ENCODE peak calls at places on chromosomes 1 and 21, in seven cellular contexts. One of them, this sample, is unnamed.

GRCh38 chr21:26210614-26211013 is 40.0 kb upstream of the APP start:
- DNase-seq in fibroblast of the aortic adventitia: no peak
- DNase-seq in left ventricle myocardium inferior: no peak
- DNase-seq in ovary: no peak
- DNase-seq in HCT116: no peak
- DNase-seq in astrocyte: no peak
- DNase-seq in fibroblast of mammary gland: no peak
- DNase-seq in this sample: no peak

GRCh38 chr21:37452222-37452621 is 85.6 kb downstream of the DYRK1A start:
- DNase-seq in fibroblast of the aortic adventitia: peak; percentile 93
- DNase-seq in left ventricle myocardium inferior: peak; percentile 31
- DNase-seq in ovary: no peak
- DNase-seq in HCT116: no peak
- DNase-seq in astrocyte: peak; percentile 92
- DNase-seq in fibroblast of mammary gland: peak; percentile 85
- DNase-seq in this sample: no peak

GRCh38 chr1:44655609-44656008 is 18.7 kb downstream of the TMEM53 start:
- DNase-seq in fibroblast of the aortic adventitia: no peak
- DNase-seq in left ventricle myocardium inferior: no peak
- DNase-seq in ovary: no peak
- DNase-seq in HCT116: no peak
- DNase-seq in astrocyte: no peak
- DNase-seq in fibroblast of mammary gland: no peak
- DNase-seq in this sample: peak; percentile 67

GRCh38 chr21:29237110-29238051 is 61.3 kb upstream of the BACH1 start:
- DNase-seq in fibroblast of the aortic adventitia: peak; percentile 73
- DNase-seq in left ventricle myocardium inferior: peak; percentile 18
- DNase-seq in ovary: no peak
- DNase-seq in HCT116: no peak
- DNase-seq in astrocyte: peak; percentile 52
- DNase-seq in fibroblast of mammary gland: peak; percentile 67
- DNase-seq in this sample: no peak

GRCh38 chr1:19435851-19436465 is 49.4 kb downstream of the CAPZB start:
- DNase-seq in fibroblast of the aortic adventitia: peak; percentile 73
- DNase-seq in left ventricle myocardium inferior: no peak
- DNase-seq in ovary: no peak
- DNase-seq in HCT116: no peak
- DNase-seq in astrocyte: peak; percentile 84
- DNase-seq in fibroblast of mammary gland: peak; percentile 83
- DNase-seq in this sample: no peak

GRCh38 chr1:21886486-21887215 is 50.5 kb downstream of the HSPG2 start:
- DNase-seq in fibroblast of the aortic adventitia: no peak
- DNase-seq in left ventricle myocardium inferior: no peak
- DNase-seq in ovary: no peak
- DNase-seq in HCT116: no peak
- DNase-seq in astrocyte: no peak
- DNase-seq in fibroblast of mammary gland: no peak
- DNase-seq in this sample: no peak

GRCh38 chr1:93605812-93606512 is 75.7 kb downstream of the BCAR3 start:
- DNase-seq in fibroblast of the aortic adventitia: peak; percentile 93
- DNase-seq in left ventricle myocardium inferior: no peak
- DNase-seq in ovary: no peak
- DNase-seq in HCT116: no peak
- DNase-seq in astrocyte: peak; percentile 99
- DNase-seq in fibroblast of mammary gland: peak; percentile 99
- DNase-seq in this sample: no peak

GRCh38 chr1:192260076-192260475 is 56.7 kb upstream of the RGS21 start:
- DNase-seq in fibroblast of the aortic adventitia: peak; percentile 90
- DNase-seq in left ventricle myocardium inferior: no peak
- DNase-seq in ovary: no peak
- DNase-seq in HCT116: no peak
- DNase-seq in astrocyte: peak; percentile 22
- DNase-seq in fibroblast of mammary gland: no peak
- DNase-seq in this sample: no peak

GRCh38 chr1:220896088-220896487 is 16.8 kb downstream of the HLX start:
- DNase-seq in fibroblast of the aortic adventitia: no peak
- DNase-seq in left ventricle myocardium inferior: no peak
- DNase-seq in ovary: no peak
- DNase-seq in HCT116: no peak
- DNase-seq in astrocyte: no peak
- DNase-seq in fibroblast of mammary gland: no peak
- DNase-seq in this sample: no peak

GRCh38 chr1:153959454-153959853 is 1.0 kb upstream of the CRTC2 start:
- DNase-seq in fibroblast of the aortic adventitia: no peak
- DNase-seq in left ventricle myocardium inferior: no peak
- DNase-seq in ovary: no peak
- DNase-seq in HCT116: no peak
- DNase-seq in astrocyte: no peak
- DNase-seq in fibroblast of mammary gland: no peak
- DNase-seq in this sample: no peak

GRCh38 chr1:21818661-21819060 is 6.6 kb downstream of the LDLRAD2 start:
- DNase-seq in fibroblast of the aortic adventitia: peak; percentile 20
- DNase-seq in left ventricle myocardium inferior: peak; percentile 45
- DNase-seq in ovary: no peak
- DNase-seq in HCT116: peak; percentile 12
- DNase-seq in astrocyte: no peak
- DNase-seq in fibroblast of mammary gland: peak; percentile 29
- DNase-seq in this sample: peak; percentile 46

GRCh38 chr1:46489638-46490602 is at the start of gene DMBX1:
- DNase-seq in fibroblast of the aortic adventitia: no peak
- DNase-seq in left ventricle myocardium inferior: no peak
- DNase-seq in ovary: no peak
- DNase-seq in HCT116: peak; percentile 38
- DNase-seq in astrocyte: no peak
- DNase-seq in fibroblast of mammary gland: no peak
- DNase-seq in this sample: peak; percentile 57

GRCh38 chr1:56034222-56034621 is 545.1 kb downstream of the PLPP3 start:
- DNase-seq in fibroblast of the aortic adventitia: peak; percentile 84
- DNase-seq in left ventricle myocardium inferior: no peak
- DNase-seq in ovary: no peak
- DNase-seq in HCT116: no peak
- DNase-seq in astrocyte: peak; percentile 63
- DNase-seq in fibroblast of mammary gland: peak; percentile 74
- DNase-seq in this sample: no peak

GRCh38 chr1:102191723-102192122 is 195.0 kb upstream of the OLFM3 start:
- DNase-seq in fibroblast of the aortic adventitia: no peak
- DNase-seq in left ventricle myocardium inferior: no peak
- DNase-seq in ovary: no peak
- DNase-seq in HCT116: peak; percentile 29
- DNase-seq in astrocyte: no peak
- DNase-seq in fibroblast of mammary gland: peak; percentile 10
- DNase-seq in this sample: no peak

DNA sequence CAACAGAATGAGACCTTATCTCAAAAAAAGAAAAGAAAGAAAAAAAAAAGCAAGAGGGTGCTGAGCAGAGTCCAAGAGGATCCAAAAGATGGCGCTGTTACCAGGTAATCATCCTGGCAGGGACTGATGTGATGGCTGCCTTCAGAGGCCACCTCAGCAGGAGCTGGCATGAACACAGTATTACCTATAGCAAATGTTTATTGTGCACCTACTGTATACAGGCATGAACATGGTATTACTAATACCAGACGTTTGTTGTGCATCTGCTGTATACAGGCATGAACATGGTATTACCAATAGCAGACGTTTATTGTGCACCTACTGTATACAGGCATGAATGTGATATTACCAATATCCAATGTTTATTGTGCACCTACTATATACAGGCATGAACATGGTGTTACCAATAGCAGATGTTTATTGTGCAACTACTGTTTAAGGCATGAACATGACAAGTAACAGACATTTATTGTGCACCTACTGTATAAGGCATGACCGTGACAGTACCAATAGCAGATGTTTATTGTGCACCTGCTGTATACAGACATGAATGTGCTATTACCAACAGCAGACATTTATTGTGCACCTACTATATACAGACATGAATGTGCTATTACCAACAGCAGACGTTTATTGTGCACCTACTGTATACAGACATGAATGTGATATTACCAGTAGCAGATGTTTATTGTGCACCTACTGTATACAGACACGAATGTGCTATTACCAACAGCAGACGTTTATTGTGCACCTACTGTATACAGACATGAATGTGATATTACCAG is 115.1 kb upstream of the TMEM51 start:
- DNase-seq in fibroblast of the aortic adventitia: peak; percentile 17
- DNase-seq in left ventricle myocardium inferior: no peak
- DNase-seq in ovary: no peak
- DNase-seq in HCT116: peak; percentile 77
- DNase-seq in astrocyte: no peak
- DNase-seq in fibroblast of mammary gland: peak; percentile 44
- DNase-seq in this sample: no peak
- TF ChIP-seq CTCF in fibroblast of the aortic adventitia: no peak
- TF ChIP-seq CTCF in left ventricle myocardium inferior: no peak
- TF ChIP-seq CTCF in ovary: no peak
- TF ChIP-seq CTCF in HCT116: peak; percentile 73
- TF ChIP-seq CTCF in astrocyte: no peak
- TF ChIP-seq CTCF in fibroblast of mammary gland: peak; percentile 50
- TF ChIP-seq CTCF in this sample: peak; percentile 51

DNA sequence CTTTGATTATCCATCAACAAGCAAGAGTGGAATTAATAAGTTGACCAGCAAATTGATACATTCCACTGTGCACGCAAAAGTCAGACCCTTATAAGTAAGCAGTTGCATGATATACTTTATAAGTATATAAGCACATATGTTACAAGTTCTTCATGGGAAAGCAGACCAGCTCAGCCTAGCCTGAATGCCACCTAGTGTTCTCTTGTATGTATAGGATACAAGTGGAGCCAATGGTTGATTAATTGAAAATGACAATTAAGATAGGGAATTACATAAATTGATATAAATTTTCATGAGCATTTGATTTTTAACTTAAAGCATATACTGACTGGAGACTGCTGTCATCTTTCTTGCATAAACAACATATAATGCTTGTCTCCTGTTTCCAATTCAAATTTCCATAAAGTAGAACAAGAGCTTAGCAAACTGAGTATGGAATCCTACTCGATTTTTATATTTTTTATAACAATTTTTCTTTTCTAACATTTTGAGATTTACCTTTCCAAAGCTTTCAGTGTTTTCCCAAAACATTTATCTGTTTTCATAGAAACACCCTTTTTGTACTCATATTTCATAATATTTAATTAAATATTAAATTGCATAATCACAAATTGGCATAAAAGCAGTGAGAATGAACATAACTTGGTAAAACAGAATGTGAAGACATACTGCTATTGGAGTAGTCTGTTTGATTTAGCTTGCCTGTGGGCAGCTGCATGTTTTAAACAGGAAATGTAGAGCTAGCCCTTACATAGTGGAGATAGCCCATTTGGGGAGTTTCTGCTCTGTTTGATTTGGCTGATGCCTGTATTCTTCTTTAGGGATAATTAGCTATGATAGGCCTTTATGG is 62.8 kb downstream of the MAGI3 start:
- DNase-seq in fibroblast of the aortic adventitia: peak; percentile 69
- DNase-seq in left ventricle myocardium inferior: no peak
- DNase-seq in ovary: no peak
- DNase-seq in HCT116: peak; percentile 39
- DNase-seq in astrocyte: peak; percentile 23
- DNase-seq in fibroblast of mammary gland: peak; percentile 71
- DNase-seq in this sample: no peak
- TF ChIP-seq CTCF in fibroblast of the aortic adventitia: peak; percentile 67
- TF ChIP-seq CTCF in left ventricle myocardium inferior: peak; percentile 64
- TF ChIP-seq CTCF in ovary: no peak
- TF ChIP-seq CTCF in HCT116: peak; percentile 60
- TF ChIP-seq CTCF in astrocyte: peak; percentile 55
- TF ChIP-seq CTCF in fibroblast of mammary gland: peak; percentile 69
- TF ChIP-seq CTCF in this sample: peak; percentile 49

DNA sequence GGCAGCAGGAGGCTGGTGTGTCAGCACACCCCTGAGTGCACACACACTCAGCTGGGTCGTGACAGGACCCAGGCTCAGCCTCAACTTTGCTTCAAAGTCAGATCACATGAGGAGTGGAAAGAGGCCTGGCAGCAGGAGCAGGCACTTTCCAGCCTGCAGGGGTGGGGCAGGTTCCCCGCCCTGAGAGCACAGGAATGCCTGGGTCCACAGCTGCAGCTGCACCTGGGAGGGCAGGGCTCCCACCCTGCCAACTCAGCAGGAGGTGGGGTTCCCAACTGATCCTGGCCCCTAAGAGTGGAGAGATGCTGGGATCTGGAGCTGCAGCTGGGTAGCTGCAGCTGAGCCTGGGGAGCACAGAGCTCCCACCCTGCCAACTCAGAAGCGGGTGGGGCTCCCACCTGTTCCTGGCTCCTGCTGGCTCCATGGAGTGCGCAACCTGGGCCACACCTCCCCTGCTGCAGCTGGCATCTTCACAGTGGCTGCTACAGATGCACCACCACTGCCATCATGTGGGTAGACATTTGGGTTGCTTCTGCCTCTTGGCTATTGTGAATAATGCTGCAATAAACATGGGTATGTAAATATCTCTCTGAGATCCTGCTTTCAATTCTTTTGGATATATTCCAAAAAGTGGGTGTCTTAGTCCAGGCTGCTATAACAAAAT is 415.4 kb downstream of the TTLL7 start:
- DNase-seq in fibroblast of the aortic adventitia: peak; percentile 7
- DNase-seq in left ventricle myocardium inferior: no peak
- DNase-seq in ovary: no peak
- DNase-seq in HCT116: no peak
- DNase-seq in astrocyte: no peak
- DNase-seq in fibroblast of mammary gland: peak; percentile 10
- DNase-seq in this sample: no peak
- TF ChIP-seq CTCF in fibroblast of the aortic adventitia: no peak
- TF ChIP-seq CTCF in left ventricle myocardium inferior: peak; percentile 48
- TF ChIP-seq CTCF in ovary: no peak
- TF ChIP-seq CTCF in HCT116: peak; percentile 9
- TF ChIP-seq CTCF in astrocyte: no peak
- TF ChIP-seq CTCF in fibroblast of mammary gland: peak; percentile 24
- TF ChIP-seq CTCF in this sample: no peak

GRCh38 chr1:49104575-49104974 is 327.9 kb upstream of the BEND5 start:
- DNase-seq in fibroblast of the aortic adventitia: no peak
- DNase-seq in left ventricle myocardium inferior: no peak
- DNase-seq in ovary: no peak
- DNase-seq in HCT116: no peak
- DNase-seq in astrocyte: no peak
- DNase-seq in fibroblast of mammary gland: no peak
- DNase-seq in this sample: no peak
- TF ChIP-seq CTCF in fibroblast of the aortic adventitia: no peak
- TF ChIP-seq CTCF in left ventricle myocardium inferior: no peak
- TF ChIP-seq CTCF in ovary: no peak
- TF ChIP-seq CTCF in HCT116: no peak
- TF ChIP-seq CTCF in astrocyte: no peak
- TF ChIP-seq CTCF in fibroblast of mammary gland: no peak
- TF ChIP-seq CTCF in this sample: no peak

DNA sequence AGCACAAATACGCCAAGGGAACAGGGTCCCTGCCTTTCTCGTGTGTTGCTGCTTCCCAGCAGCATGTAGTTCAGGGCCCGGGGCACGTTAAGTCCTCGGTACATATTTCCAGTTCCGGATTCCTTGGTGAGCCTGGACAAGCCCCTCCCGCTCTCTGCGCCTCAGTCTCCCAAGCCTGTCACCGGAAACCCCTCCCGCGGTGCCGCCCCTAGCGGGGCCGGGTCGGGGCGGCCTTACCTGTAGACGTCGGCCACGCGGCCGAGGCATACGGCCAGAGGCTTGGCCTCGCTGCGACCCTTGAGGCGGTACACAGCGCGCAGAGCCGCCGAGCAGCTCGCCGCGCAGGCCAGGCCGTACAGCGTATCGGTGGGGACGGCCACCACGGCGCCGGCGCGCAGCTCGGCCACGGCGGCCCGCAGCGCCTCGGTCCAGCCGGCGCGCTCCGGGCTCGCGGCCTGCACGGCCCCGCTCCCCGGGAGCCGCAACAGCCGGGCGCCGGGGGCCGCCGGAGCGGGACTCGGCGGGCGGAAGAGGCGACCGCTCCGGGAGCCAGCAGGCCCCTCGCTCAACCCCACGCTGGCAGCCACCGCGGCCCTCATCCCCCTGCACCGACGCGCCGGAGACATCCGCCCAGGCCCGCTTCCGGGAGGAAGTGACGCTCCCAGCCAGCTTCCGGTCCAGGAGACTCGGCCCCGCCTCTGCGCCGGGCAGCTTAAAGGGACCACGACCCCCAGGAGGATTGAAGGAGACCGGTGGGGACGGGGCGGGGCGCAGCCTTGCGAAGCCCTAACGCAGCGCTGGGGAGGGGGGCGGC is at the start of the genes C1orf122 and YRDC:
- DNase-seq in fibroblast of the aortic adventitia: peak; percentile 88
- DNase-seq in left ventricle myocardium inferior: peak; percentile 96
- DNase-seq in ovary: peak; percentile 93
- DNase-seq in HCT116: peak; percentile 77
- DNase-seq in astrocyte: peak; percentile 88
- DNase-seq in fibroblast of mammary gland: peak; percentile 88
- DNase-seq in this sample: peak; percentile 98
- TF ChIP-seq CTCF in fibroblast of the aortic adventitia: no peak
- TF ChIP-seq CTCF in left ventricle myocardium inferior: no peak
- TF ChIP-seq CTCF in ovary: no peak
- TF ChIP-seq CTCF in HCT116: no peak
- TF ChIP-seq CTCF in astrocyte: no peak
- TF ChIP-seq CTCF in fibroblast of mammary gland: no peak
- TF ChIP-seq CTCF in this sample: no peak

This sample was measured in glutamatergic neuron.